ENCODE peak calls at places on chromosomes 11 and 22, in four cellular contexts. One of them, this sample, is unnamed.

GRCh38 chr11:70140859-70141489 is 62.1 kb upstream of the FADD start:
- DNase-seq in GM12878: no peak
- DNase-seq in K562: no peak
- DNase-seq in HepG2: no peak
- DNase-seq in this sample: peak

GRCh38 chr11:120273432-120273831 is 33.5 kb downstream of the POU2F3 start:
- DNase-seq in GM12878: no peak
- DNase-seq in K562: no peak
- DNase-seq in HepG2: no peak
- DNase-seq in this sample: no peak

GRCh38 chr11:66768088-66768521 is 39.1 kb upstream of the SPTBN2 start:
- DNase-seq in GM12878: no peak
- DNase-seq in K562: no peak
- DNase-seq in HepG2: peak
- DNase-seq in this sample: no peak

GRCh38 chr22:29670615-29671014 is 49.2 kb upstream of the CABP7 start:
- DNase-seq in GM12878: no peak
- DNase-seq in K562: no peak
- DNase-seq in HepG2: no peak
- DNase-seq in this sample: no peak

GRCh38 chr22:27476729-27477128 is 324.8 kb downstream of the MN1 start:
- DNase-seq in GM12878: no peak
- DNase-seq in K562: no peak
- DNase-seq in HepG2: no peak
- DNase-seq in this sample: no peak

GRCh38 chr22:46104170-46104880 is 46.0 kb upstream of the PPARA start:
- DNase-seq in GM12878: no peak
- DNase-seq in K562: no peak
- DNase-seq in HepG2: no peak
- DNase-seq in this sample: no peak

GRCh38 chr11:124759268-124760204 is 2.6 kb downstream of the ESAM start:
- DNase-seq in GM12878: no peak
- DNase-seq in K562: no peak
- DNase-seq in HepG2: no peak
- DNase-seq in this sample: peak

GRCh38 chr22:24807284-24807950 is 1.4 kb downstream of the SGSM1 start:
- DNase-seq in GM12878: no peak
- DNase-seq in K562: no peak
- DNase-seq in HepG2: no peak
- DNase-seq in this sample: no peak

GRCh38 chr11:69048056-69048717 is 545 bp upstream of the TPCN2 start:
- DNase-seq in GM12878: no peak
- DNase-seq in K562: no peak
- DNase-seq in HepG2: no peak
- DNase-seq in this sample: no peak

GRCh38 chr11:118180300-118180703 is 3.9 kb upstream of the SCN2B start:
- DNase-seq in GM12878: no peak
- DNase-seq in K562: no peak
- DNase-seq in HepG2: peak
- DNase-seq in this sample: peak

GRCh38 chr22:45600791-45601730 is 70.6 kb upstream of the ATXN10 start:
- DNase-seq in GM12878: no peak
- DNase-seq in K562: no peak
- DNase-seq in HepG2: no peak
- DNase-seq in this sample: no peak

GRCh38 chr11:128732471-128733277 is 38.8 kb downstream of the FLI1 start:
- DNase-seq in GM12878: peak
- DNase-seq in K562: no peak
- DNase-seq in HepG2: no peak
- DNase-seq in this sample: no peak

GRCh38 chr22:19879996-19880785 is 25.5 kb upstream of the GNB1L start:
- DNase-seq in GM12878: no peak
- DNase-seq in K562: no peak
- DNase-seq in HepG2: peak
- DNase-seq in this sample: peak

GRCh38 chr11:75474240-75474639 is 41.2 kb upstream of the KLHL35 start:
- DNase-seq in GM12878: no peak
- DNase-seq in K562: no peak
- DNase-seq in HepG2: no peak
- DNase-seq in this sample: no peak

GRCh38 chr22:46609175-46609690 is 11.0 kb upstream of the GRAMD4 start:
- DNase-seq in GM12878: no peak
- DNase-seq in K562: no peak
- DNase-seq in HepG2: peak
- DNase-seq in this sample: no peak

GRCh38 chr11:87892291-87892690 is 283.0 kb downstream of the RAB38 start:
- DNase-seq in GM12878: no peak
- DNase-seq in K562: no peak
- DNase-seq in HepG2: no peak
- DNase-seq in this sample: no peak

GRCh38 chr11:11177156-11177808 is 175.8 kb downstream of the CSNK2A3 start:
- DNase-seq in GM12878: no peak
- DNase-seq in K562: no peak
- DNase-seq in HepG2: no peak
- DNase-seq in this sample: no peak

GRCh38 chr11:33616552-33616951 is 84.1 kb downstream of the C11orf91 start:
- DNase-seq in GM12878: no peak
- DNase-seq in K562: no peak
- DNase-seq in HepG2: no peak
- DNase-seq in this sample: no peak

DNA sequence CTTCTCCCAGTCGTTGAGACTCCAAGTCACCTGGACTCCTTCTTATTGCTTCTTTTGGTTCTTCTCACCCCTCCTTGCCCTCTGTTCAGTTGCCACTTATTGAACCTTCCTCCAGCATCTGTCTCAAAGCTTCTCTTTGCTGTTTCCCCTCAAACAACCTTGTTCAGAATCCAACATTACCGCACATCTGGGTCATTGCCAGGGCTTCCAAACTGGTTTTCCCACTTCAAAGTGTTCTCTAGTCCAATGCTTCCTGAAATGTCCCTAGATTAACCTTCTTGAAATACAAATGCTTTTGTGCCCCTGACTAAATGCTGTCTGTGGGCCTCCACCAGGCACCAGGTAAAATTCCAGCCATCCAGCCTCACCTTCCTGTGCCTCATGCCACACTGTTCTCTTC is 100.8 kb upstream of the TTC12 start:
- DNase-seq in GM12878: no peak
- DNase-seq in K562: no peak
- DNase-seq in HepG2: no peak
- DNase-seq in this sample: no peak
- TF ChIP-seq SP1 in GM12878: no peak
- TF ChIP-seq SP1 in K562: no peak
- TF ChIP-seq SP1 in HepG2: no peak
- TF ChIP-seq SP1 in this sample: no peak

GRCh38 chr22:23071163-23072034 is 1.1 kb downstream of the GNAZ start:
- DNase-seq in GM12878: no peak
- DNase-seq in K562: no peak
- DNase-seq in HepG2: no peak
- DNase-seq in this sample: peak

GRCh38 chr22:23073506-23074229 is 3.3 kb downstream of the GNAZ start:
- DNase-seq in GM12878: no peak
- DNase-seq in K562: no peak
- DNase-seq in HepG2: no peak
- DNase-seq in this sample: no peak

GRCh38 chr22:23072911-23073491 is 2.7 kb downstream of the GNAZ start:
- DNase-seq in GM12878: no peak
- DNase-seq in K562: no peak
- DNase-seq in HepG2: no peak
- DNase-seq in this sample: no peak

GRCh38 chr22:23070418-23071162 is at the start of gene GNAZ:
- DNase-seq in GM12878: no peak
- DNase-seq in K562: peak
- DNase-seq in HepG2: no peak
- DNase-seq in this sample: peak

DNA sequence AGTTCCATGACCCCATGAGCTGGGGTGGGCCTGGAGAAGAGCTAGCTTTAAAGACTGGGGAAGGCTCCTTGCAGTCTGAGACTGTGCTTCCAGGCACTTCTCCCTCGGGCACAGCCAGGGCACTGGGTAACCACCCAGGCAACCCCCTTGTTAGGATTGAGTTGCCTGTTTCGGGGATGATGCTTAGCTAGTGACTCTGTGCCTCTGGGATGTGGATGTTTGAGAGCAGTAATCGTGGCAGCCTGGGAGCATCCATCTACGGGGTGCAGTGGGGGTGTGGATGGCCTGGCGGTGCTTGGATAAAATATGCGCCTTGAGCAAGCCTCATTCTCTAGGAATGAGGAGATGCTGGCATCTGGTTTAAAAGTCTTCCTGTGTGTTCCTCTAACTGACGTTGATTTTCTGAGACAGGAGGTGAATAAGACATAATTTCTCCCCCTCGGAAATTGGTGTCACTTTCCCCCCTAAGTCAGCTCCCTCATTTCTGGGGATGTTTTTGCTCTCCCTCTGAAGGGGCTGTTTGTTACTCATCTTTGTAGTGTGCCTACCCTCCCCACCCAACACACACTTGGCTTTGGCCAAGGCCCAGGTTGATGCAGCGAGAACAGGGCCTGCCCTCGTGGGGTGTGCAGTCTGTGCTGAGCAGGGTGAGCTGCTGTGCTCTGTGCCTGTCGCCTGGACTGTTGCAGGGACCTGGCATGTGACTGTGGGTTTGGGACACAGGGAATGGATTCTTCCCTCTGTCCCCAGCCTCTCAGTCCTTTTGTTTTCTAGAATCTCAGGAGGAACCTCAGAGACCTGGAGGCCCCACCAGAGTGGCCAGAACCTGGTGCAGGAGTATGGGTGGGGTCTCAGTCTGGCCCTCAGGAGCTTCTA is 2.0 kb downstream of the GNAZ start:
- DNase-seq in GM12878: no peak
- DNase-seq in K562: no peak
- DNase-seq in HepG2: no peak
- DNase-seq in this sample: no peak
- TF ChIP-seq TCF7 in GM12878: no peak
- TF ChIP-seq TCF7 in K562: no peak
- TF ChIP-seq TCF7 in HepG2: no peak
- TF ChIP-seq TCF7 in this sample: no peak

DNA sequence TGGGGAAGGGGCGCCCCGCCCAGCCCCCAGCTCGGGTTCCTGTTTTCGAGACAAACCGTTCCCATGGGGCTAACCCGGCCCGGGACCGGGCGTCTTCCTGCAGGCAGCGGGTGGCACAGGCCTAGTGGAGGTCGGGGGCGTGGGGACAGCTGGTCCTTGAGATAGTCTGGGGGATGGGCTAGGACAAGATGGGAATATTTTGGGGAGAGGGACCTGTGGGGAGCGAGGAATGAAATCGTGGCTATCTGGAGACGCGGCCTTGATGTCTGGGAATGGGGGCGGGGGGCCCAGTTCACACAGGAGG is 1.2 kb upstream of the RASGRP2 start:
- DNase-seq in GM12878: no peak
- DNase-seq in K562: no peak
- DNase-seq in HepG2: no peak
- DNase-seq in this sample: peak
- TF ChIP-seq CREM in GM12878: no peak
- TF ChIP-seq CREM in K562: no peak
- TF ChIP-seq CREM in HepG2: no peak
- TF ChIP-seq CREM in this sample: no peak

GRCh38 chr11:130211781-130212401 is 52.3 kb downstream of the ST14 start:
- DNase-seq in GM12878: no peak
- DNase-seq in K562: no peak
- DNase-seq in HepG2: no peak
- DNase-seq in this sample: peak
- TF ChIP-seq SP1 in GM12878: no peak
- TF ChIP-seq SP1 in K562: no peak
- TF ChIP-seq SP1 in HepG2: no peak
- TF ChIP-seq SP1 in this sample: no peak